ENCODE peak calls at places on chromosomes 11 and 22, in six cellular contexts. E is GM23338, T is upper lobe of left lung, Y is HepG2, S is K562, C is HCT116. Z is an unnamed sample.

GRCh38 chr11:63896071-63896470 is 20.9 kb downstream of the RCOR2 start:
- ATAC-seq in E (no peak), T (peak; percentile 16), Y (no peak), S (no peak), C (no peak), Z (no peak)

GRCh38 chr11:75170463-75171201 is 19.7 kb downstream of the SLCO2B1 start:
- ATAC-seq in E (peak; percentile 45), T (no peak), Y (no peak), S (peak; percentile 69), C (peak; percentile 38), Z (no peak)

GRCh38 chr22:32852346-32853251 is 51.1 kb downstream of the TIMP3 start:
- ATAC-seq in E (no peak), T (peak; percentile 38), Y (no peak), S (peak; percentile 72), C (no peak), Z (peak; percentile 37)

GRCh38 chr11:985435-985834 is 51.1 kb downstream of the MUC6 start:
- ATAC-seq in E (no peak), T (peak; percentile 77), Y (no peak), S (no peak), C (no peak), Z (no peak)

GRCh38 chr11:36149538-36150242 is 139.5 kb downstream of the COMMD9 start:
- ATAC-seq in E (peak; percentile 83), T (peak; percentile 93), Y (peak; percentile 91), S (peak; percentile 98), C (peak; percentile 93), Z (peak; percentile 92)

GRCh38 chr11:120209750-120210650 is 832 bp upstream of the OAF start:
- ATAC-seq in E (peak; percentile 4), T (no peak), Y (no peak), S (no peak), C (no peak), Z (no peak)

GRCh38 chr11:61002598-61002997 is 31.1 kb downstream of the CD6 start:
- ATAC-seq in E (no peak), T (no peak), Y (no peak), S (no peak), C (no peak), Z (no peak)

GRCh38 chr11:74583024-74583624 is 9.3 kb upstream of the POLD3 start:
- ATAC-seq in E (no peak), T (no peak), Y (no peak), S (no peak), C (no peak), Z (no peak)

GRCh38 chr11:72655014-72655413 is 19.2 kb downstream of the PDE2A start:
- ATAC-seq in E (no peak), T (no peak), Y (no peak), S (no peak), C (no peak), Z (no peak)

GRCh38 chr11:115180272-115180671 is 323.9 kb downstream of the CADM1 start:
- ATAC-seq in E (no peak), T (no peak), Y (no peak), S (no peak), C (no peak), Z (no peak)

GRCh38 chr11:26947379-26947844 is 46.5 kb upstream of the FIBIN start:
- ATAC-seq in E (no peak), T (peak; percentile 90), Y (no peak), S (no peak), C (no peak), Z (peak; percentile 97)

GRCh38 chr11:3996651-3997050 is 97.9 kb upstream of the RRM1 start:
- ATAC-seq in E (no peak), T (no peak), Y (no peak), S (no peak), C (no peak), Z (no peak)

GRCh38 chr11:132943737-132944556 is 588.4 kb downstream of the OPCML start:
- ATAC-seq in E (peak; percentile 39), T (peak; percentile 36), Y (no peak), S (no peak), C (no peak), Z (no peak)
- H3K4me3 ChIP-seq in E (peak overlapping the region; percentile 89), T (no peak overlapping the region), Y (no peak overlapping the region), S (no peak overlapping the region), C (no peak overlapping the region), Z (peak overlapping the region; percentile 50)

DNA sequence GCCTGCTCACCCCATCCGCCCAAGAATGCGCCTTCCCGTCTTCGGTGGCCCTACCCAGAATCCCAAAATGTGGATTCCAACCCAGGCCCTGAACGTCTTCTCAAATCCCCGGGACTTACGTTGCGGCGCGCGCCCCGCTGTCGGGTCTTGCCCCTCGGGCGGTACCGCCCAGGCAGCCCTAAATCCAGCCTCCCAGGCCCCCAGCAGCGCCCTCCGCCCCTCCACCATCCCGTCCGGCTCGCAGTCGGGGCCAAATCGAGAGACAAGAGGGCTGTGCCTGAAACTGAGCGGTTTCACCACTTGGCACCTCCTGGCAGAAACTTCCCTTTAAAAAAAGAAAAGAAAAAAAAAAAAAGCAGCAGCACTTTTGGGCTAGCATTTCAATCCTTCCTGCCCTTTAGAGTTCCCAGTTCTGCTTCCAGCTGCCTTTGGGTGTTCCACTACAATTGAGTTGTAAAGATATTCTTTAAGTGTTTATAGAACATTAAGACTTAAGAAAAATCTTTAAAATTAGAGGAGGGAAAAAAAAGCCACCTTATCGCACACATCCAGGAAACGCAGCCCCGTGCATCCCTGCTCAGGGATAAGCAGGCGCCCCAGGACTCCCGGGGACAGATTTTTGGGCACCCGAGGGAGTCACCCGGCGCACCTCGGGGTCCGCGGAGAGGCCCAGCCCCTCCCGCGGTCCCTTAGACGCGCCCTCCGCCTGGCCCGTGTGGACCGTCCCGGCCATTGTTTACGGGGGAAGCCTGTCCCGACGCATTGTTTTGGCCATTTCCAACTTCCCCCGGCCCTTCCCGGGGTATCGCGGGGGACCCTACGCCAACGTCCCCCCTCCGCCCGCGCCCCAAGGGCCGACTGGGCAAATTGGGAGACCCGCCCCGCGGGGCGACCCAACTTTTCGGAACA is 57.6 kb downstream of the KCNJ4 start:
- ATAC-seq in E (peak; percentile 57), T (peak; percentile 66), Y (peak; percentile 29), S (peak; percentile 47), C (peak; percentile 61), Z (peak; percentile 46)
- TF ChIP-seq POLR2AphosphoS5 in E (peak; percentile 70), T (no peak), Y (no peak), S (peak; percentile 11), C (no peak), Z (no peak)

GRCh38 chr11:66548041-66548440 is 1.3 kb downstream of the ACTN3 start:
- ATAC-seq in E (no peak), T (no peak), Y (no peak), S (no peak), C (no peak), Z (no peak)
- H3K4me3 ChIP-seq in E (peak overlapping the region; percentile 97), T (no peak overlapping the region), Y (no peak overlapping the region), S (no peak overlapping the region), C (no peak overlapping the region), Z (no peak overlapping the region)

DNA sequence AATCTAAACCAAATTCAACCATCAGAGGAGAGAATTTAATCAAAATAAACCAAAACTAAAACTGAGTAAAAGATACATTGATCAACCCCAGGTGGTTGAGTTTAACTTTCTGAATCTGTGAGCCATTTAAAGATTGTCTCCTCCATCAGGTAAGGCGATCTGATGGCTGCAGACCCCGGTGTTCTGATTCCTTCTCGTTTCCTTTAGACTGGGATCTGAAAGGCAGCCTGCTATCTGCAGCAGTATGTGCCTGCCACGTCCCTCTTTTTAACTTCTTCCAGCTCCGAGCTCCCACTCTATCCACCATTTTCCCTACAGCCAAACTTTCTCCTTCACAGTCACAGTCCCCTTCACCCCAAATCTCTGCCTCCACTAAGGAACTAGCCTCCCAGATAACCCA is 66.1 kb upstream of the ARHGAP32 start:
- ATAC-seq in E (peak; percentile 78), T (no peak), Y (no peak), S (no peak), C (no peak), Z (no peak)
- TF ChIP-seq POLR2AphosphoS5 in E (no peak), T (no peak), Y (no peak), S (no peak), C (no peak), Z (no peak)

GRCh38 chr22:30304495-30305244 is 15.4 kb upstream of the CASTOR1 start:
- ATAC-seq in E (no peak), T (peak; percentile 78), Y (no peak), S (no peak), C (peak; percentile 49), Z (peak; percentile 3)
- H3K4me3 ChIP-seq in E (no peak overlapping the region), T (no peak overlapping the region), Y (no peak overlapping the region), S (no peak overlapping the region), C (peak overlapping the region; percentile 5), Z (no peak overlapping the region)

GRCh38 chr11:71410363-71410966 is 37.7 kb downstream of the DHCR7 start:
- ATAC-seq in E (no peak), T (no peak), Y (no peak), S (no peak), C (no peak), Z (no peak)
- TF ChIP-seq POLR2AphosphoS5 in E (no peak), T (no peak), Y (no peak), S (no peak), C (no peak), Z (no peak)

GRCh38 chr22:46563381-46564083 is 26.1 kb upstream of the CELSR1 start:
- ATAC-seq in E (peak; percentile 94), T (peak; percentile 94), Y (peak; percentile 95), S (peak; percentile 99), C (peak; percentile 96), Z (peak; percentile 82)
- H3K4me3 ChIP-seq in E (no peak overlapping the region), T (no peak overlapping the region), Y (peak overlapping the region; percentile 58), S (no peak overlapping the region), C (peak overlapping the region; percentile 47), Z (no peak overlapping the region)

DNA sequence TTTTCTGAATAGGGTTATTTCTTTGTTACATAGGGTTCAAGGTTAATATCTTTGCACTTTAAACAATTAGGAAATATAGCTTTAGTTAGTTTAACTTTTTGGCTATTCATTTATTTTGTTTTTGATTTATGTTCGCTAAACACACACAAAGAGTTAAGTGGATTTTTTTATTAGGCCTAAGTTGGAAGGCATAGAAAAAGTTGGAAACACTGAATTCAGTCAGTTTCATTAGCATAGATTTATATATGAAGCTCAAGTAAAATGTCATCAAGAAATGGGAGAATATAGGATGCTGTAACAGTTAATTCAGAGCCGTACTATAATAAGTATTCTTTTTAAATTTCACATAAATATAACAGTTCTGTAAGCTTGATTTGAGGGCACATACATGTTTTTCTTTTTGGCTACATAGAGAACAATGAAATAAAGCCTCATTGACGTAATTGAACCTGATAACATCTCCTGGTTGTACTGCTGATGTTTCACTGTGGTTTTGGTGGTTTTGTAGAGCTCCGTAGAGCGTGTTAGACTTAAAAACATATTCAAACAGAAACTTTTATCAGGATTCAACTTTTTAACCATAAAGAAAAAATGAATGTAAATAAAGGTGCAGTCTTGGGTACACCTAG is 121.4 kb downstream of the PDE3B start:
- ATAC-seq in E (no peak), T (no peak), Y (no peak), S (peak; percentile 85), C (no peak), Z (no peak)
- TF ChIP-seq POLR2AphosphoS5 in E (no peak), T (no peak), Y (no peak), S (no peak), C (no peak), Z (no peak)

GRCh38 chr11:43944761-43945311 is 2.4 kb downstream of the C11orf96 start:
- ATAC-seq in E (peak; percentile 52), T (peak; percentile 75), Y (peak; percentile 64), S (peak; percentile 78), C (peak; percentile 81), Z (peak; percentile 31)
- H3K4me3 ChIP-seq in E (peak overlapping the region; percentile 66), T (no peak overlapping the region), Y (no peak overlapping the region), S (no peak overlapping the region), C (peak overlapping the region; percentile 55), Z (peak overlapping the region; percentile 81)